ENCODE peak calls at places on chromosomes 5 and 9, in eight cellular contexts. H is mesothelial cell of epicardium; I is germinal center; F is AG09309; L is RWPE1; R is activated T-helper 1 cell treated with anti-CD3 and anti-CD28 coated beads, Interleukin-2, amount 50 U/mL, for 16 hours; A is stimulated activated CD4-positive, alpha-beta T cell treated with anti-CD3 and anti-CD28 coated beads, Interleukin-2, amount 100 ng/mL, for 4 hours; B is left cardiac atrium. Q is an unnamed sample.

GRCh38 chr5:61919920-61920319 is 386.1 kb upstream of the KIF2A start:
- DNase-seq in H (no peak), I (no peak), F (no peak), L (peak; percentile 75), R (no peak), A (no peak), B (no peak), Q (no peak)

GRCh38 chr5:65611524-65611923 is 12.6 kb downstream of the TRIM23 start:
- DNase-seq in H (no peak), I (no peak), F (no peak), L (peak; percentile 23), R (no peak), A (no peak), B (no peak), Q (peak; percentile 75)

GRCh38 chr9:13552606-13553215 is 273.2 kb upstream of the MPDZ start:
- DNase-seq in H (no peak), I (no peak), F (no peak), L (no peak), R (no peak), A (no peak), B (no peak), Q (no peak)

GRCh38 chr9:134824583-134824982 is 56.0 kb upstream of the FCN2 start:
- DNase-seq in H (no peak), I (no peak), F (no peak), L (no peak), R (no peak), A (no peak), B (no peak), Q (no peak)

GRCh38 chr5:26553079-26553478 is 485.3 kb downstream of the CDH9 start:
- DNase-seq in H (no peak), I (no peak), F (no peak), L (peak; percentile 44), R (no peak), A (no peak), B (no peak), Q (peak; percentile 52)

GRCh38 chr9:127122176-127123151 is at the start of gene ANGPTL2:
- DNase-seq in H (peak; percentile 60), I (peak; percentile 46), F (peak; percentile 90), L (peak; percentile 77), R (no peak), A (no peak), B (peak; percentile 94), Q (no peak)

GRCh38 chr5:68333649-68334549 is 118.3 kb downstream of the PIK3R1 start:
- DNase-seq in H (no peak), I (no peak), F (peak; percentile 73), L (peak; percentile 87), R (no peak), A (no peak), B (no peak), Q (no peak)

GRCh38 chr9:21974542-21975409 is 19.4 kb downstream of the CDKN2A start:
- DNase-seq in H (no peak), I (peak; percentile 28), F (no peak), L (peak; percentile 92), R (no peak), A (peak; percentile 61), B (no peak), Q (no peak)

GRCh38 chr5:173637340-173637739 is 20.9 kb upstream of the BOD1 start:
- DNase-seq in H (no peak), I (no peak), F (no peak), L (no peak), R (no peak), A (no peak), B (no peak), Q (no peak)

GRCh38 chr9:78786794-78787193 is 489.9 kb downstream of the PSAT1 start:
- DNase-seq in H (no peak), I (no peak), F (no peak), L (no peak), R (no peak), A (no peak), B (no peak), Q (no peak)

Q was measured in Karpas-422.